ENCODE peak calls at places on chromosomes 4 and X, in six cellular contexts. One of them, this sample, is unnamed.
A peak's percentile ranks its signal among the peaks of the same experiment; 100 is the strongest.

GRCh38 chr4:88106205-88106604 is 52.2 kb downstream of the ABCG2 start:
- DNase-seq in SW480: no peak
- DNase-seq in AG04449: no peak
- DNase-seq in cardiac muscle cell: no peak
- DNase-seq in smooth muscle cell of the brain vasculature: no peak
- DNase-seq in NCI-H1694 treated with DMSO at 0.1 percent for 48 hours: no peak
- DNase-seq in this sample: no peak

GRCh38 chrX:46838482-46838857 is 1.6 kb downstream of the RP2 start:
- DNase-seq in smooth muscle cell of the brain vasculature: no peak
- DNase-seq in AG04449: no peak
- DNase-seq in SW480: no peak
- DNase-seq in cardiac muscle cell: no peak
- DNase-seq in NCI-H1694 treated with DMSO at 0.1 percent for 48 hours: no peak
- DNase-seq in this sample: no peak

GRCh38 chr4:82431026-82431745 is 796 bp downstream of the ENOPH1 start:
- DNase-seq in smooth muscle cell of the brain vasculature: no peak
- DNase-seq in AG04449: no peak
- DNase-seq in NCI-H1694 treated with DMSO at 0.1 percent for 48 hours: no peak
- DNase-seq in SW480: peak; percentile 52
- DNase-seq in cardiac muscle cell: peak; percentile 34
- DNase-seq in this sample: no peak

GRCh38 chrX:81957900-81958545 is 756.1 kb downstream of the SH3BGRL start:
- DNase-seq in SW480: peak; percentile 41
- DNase-seq in AG04449: no peak
- DNase-seq in smooth muscle cell of the brain vasculature: no peak
- DNase-seq in NCI-H1694 treated with DMSO at 0.1 percent for 48 hours: peak; percentile 18
- DNase-seq in cardiac muscle cell: peak; percentile 37
- DNase-seq in this sample: no peak

GRCh38 chr4:74624351-74625151 is 169.8 kb downstream of the BTC start:
- DNase-seq in cardiac muscle cell: no peak
- DNase-seq in NCI-H1694 treated with DMSO at 0.1 percent for 48 hours: no peak
- DNase-seq in AG04449: peak; percentile 64
- DNase-seq in SW480: peak; percentile 98
- DNase-seq in smooth muscle cell of the brain vasculature: peak; percentile 44
- DNase-seq in this sample: no peak

GRCh38 chr4:42995343-42995944 is 102.9 kb downstream of the GRXCR1 start:
- DNase-seq in smooth muscle cell of the brain vasculature: no peak
- DNase-seq in SW480: peak; percentile 26
- DNase-seq in AG04449: no peak
- DNase-seq in NCI-H1694 treated with DMSO at 0.1 percent for 48 hours: peak; percentile 49
- DNase-seq in cardiac muscle cell: peak; percentile 56
- DNase-seq in this sample: peak; percentile 8

GRCh38 chr4:178894126-178894525 is 1451.9 kb upstream of the AGA start:
- DNase-seq in AG04449: no peak
- DNase-seq in NCI-H1694 treated with DMSO at 0.1 percent for 48 hours: no peak
- DNase-seq in smooth muscle cell of the brain vasculature: no peak
- DNase-seq in SW480: no peak
- DNase-seq in cardiac muscle cell: no peak
- DNase-seq in this sample: peak; percentile 74

GRCh38 chrX:113305496-113305895 is 464.9 kb upstream of the AMOT start:
- DNase-seq in AG04449: peak; percentile 37
- DNase-seq in NCI-H1694 treated with DMSO at 0.1 percent for 48 hours: no peak
- DNase-seq in smooth muscle cell of the brain vasculature: no peak
- DNase-seq in SW480: no peak
- DNase-seq in cardiac muscle cell: no peak
- DNase-seq in this sample: no peak

GRCh38 chr4:108512615-108513505 is 107.5 kb upstream of the RPL34 start:
- DNase-seq in AG04449: no peak
- DNase-seq in NCI-H1694 treated with DMSO at 0.1 percent for 48 hours: no peak
- DNase-seq in cardiac muscle cell: peak; percentile 81
- DNase-seq in smooth muscle cell of the brain vasculature: peak; percentile 37
- DNase-seq in SW480: peak; percentile 80
- DNase-seq in this sample: no peak

GRCh38 chr4:79241846-79242245 is 84.0 kb downstream of the NAA11 start:
- DNase-seq in NCI-H1694 treated with DMSO at 0.1 percent for 48 hours: no peak
- DNase-seq in smooth muscle cell of the brain vasculature: no peak
- DNase-seq in AG04449: peak; percentile 4
- DNase-seq in cardiac muscle cell: peak; percentile 6
- DNase-seq in SW480: peak; percentile 18
- DNase-seq in this sample: no peak

GRCh38 chrX:108072746-108073145 is 18.6 kb downstream of the PSMD10 start:
- DNase-seq in AG04449: no peak
- DNase-seq in SW480: no peak
- DNase-seq in cardiac muscle cell: no peak
- DNase-seq in smooth muscle cell of the brain vasculature: no peak
- DNase-seq in NCI-H1694 treated with DMSO at 0.1 percent for 48 hours: no peak
- DNase-seq in this sample: no peak

GRCh38 chr4:169275180-169275579 is 4.4 kb upstream of the SH3RF1 start:
- DNase-seq in AG04449: no peak
- DNase-seq in smooth muscle cell of the brain vasculature: no peak
- DNase-seq in SW480: no peak
- DNase-seq in cardiac muscle cell: no peak
- DNase-seq in NCI-H1694 treated with DMSO at 0.1 percent for 48 hours: no peak
- DNase-seq in this sample: no peak

GRCh38 chr4:108191269-108191914 is 22.7 kb upstream of the LEF1 start:
- DNase-seq in smooth muscle cell of the brain vasculature: no peak
- DNase-seq in AG04449: no peak
- DNase-seq in SW480: no peak
- DNase-seq in NCI-H1694 treated with DMSO at 0.1 percent for 48 hours: no peak
- DNase-seq in cardiac muscle cell: no peak
- DNase-seq in this sample: no peak

GRCh38 chrX:115147220-115147619 is 42.0 kb upstream of the RBMXL3 start:
- DNase-seq in smooth muscle cell of the brain vasculature: no peak
- DNase-seq in NCI-H1694 treated with DMSO at 0.1 percent for 48 hours: peak; percentile 5
- DNase-seq in cardiac muscle cell: no peak
- DNase-seq in SW480: peak; percentile 16
- DNase-seq in AG04449: no peak
- DNase-seq in this sample: no peak

GRCh38 chr4:7004331-7004730 is 38.8 kb upstream of the TADA2B start:
- DNase-seq in NCI-H1694 treated with DMSO at 0.1 percent for 48 hours: no peak
- DNase-seq in cardiac muscle cell: no peak
- DNase-seq in SW480: no peak
- DNase-seq in smooth muscle cell of the brain vasculature: no peak
- DNase-seq in AG04449: peak; percentile 45
- DNase-seq in this sample: no peak

GRCh38 chr4:40099010-40099409 is 42.4 kb downstream of the N4BP2 start:
- DNase-seq in SW480: no peak
- DNase-seq in NCI-H1694 treated with DMSO at 0.1 percent for 48 hours: no peak
- DNase-seq in AG04449: no peak
- DNase-seq in smooth muscle cell of the brain vasculature: no peak
- DNase-seq in cardiac muscle cell: no peak
- DNase-seq in this sample: no peak

GRCh38 chr4:143381171-143382118 is 44.8 kb downstream of the GAB1 start:
- DNase-seq in AG04449: peak; percentile 54
- DNase-seq in SW480: no peak
- DNase-seq in cardiac muscle cell: peak; percentile 63
- DNase-seq in NCI-H1694 treated with DMSO at 0.1 percent for 48 hours: no peak
- DNase-seq in smooth muscle cell of the brain vasculature: peak; percentile 69
- DNase-seq in this sample: no peak

GRCh38 chr4:189117426-189117825 is 823.2 kb upstream of the FRG1 start:
- DNase-seq in cardiac muscle cell: no peak
- DNase-seq in smooth muscle cell of the brain vasculature: no peak
- DNase-seq in AG04449: no peak
- DNase-seq in NCI-H1694 treated with DMSO at 0.1 percent for 48 hours: no peak
- DNase-seq in SW480: no peak
- DNase-seq in this sample: no peak

GRCh38 chr4:1739358-1739757 is 18.0 kb downstream of the TACC3 start:
- DNase-seq in smooth muscle cell of the brain vasculature: no peak
- DNase-seq in NCI-H1694 treated with DMSO at 0.1 percent for 48 hours: no peak
- DNase-seq in SW480: no peak
- DNase-seq in AG04449: no peak
- DNase-seq in cardiac muscle cell: no peak
- DNase-seq in this sample: no peak

GRCh38 chrX:48456628-48457027 is 13.4 kb downstream of the SLC38A5 start:
- DNase-seq in smooth muscle cell of the brain vasculature: no peak
- DNase-seq in cardiac muscle cell: no peak
- DNase-seq in NCI-H1694 treated with DMSO at 0.1 percent for 48 hours: no peak
- DNase-seq in SW480: no peak
- DNase-seq in AG04449: no peak
- DNase-seq in this sample: no peak

GRCh38 chrX:13666836-13667235 is 13.9 kb downstream of the TCEANC start:
- DNase-seq in AG04449: no peak
- DNase-seq in SW480: no peak
- DNase-seq in NCI-H1694 treated with DMSO at 0.1 percent for 48 hours: no peak
- DNase-seq in smooth muscle cell of the brain vasculature: no peak
- DNase-seq in cardiac muscle cell: no peak
- DNase-seq in this sample: no peak

This sample was measured in cerebellar nuclear complex.